ENCODE peak calls at places on chromosomes 3 and 15, in six cellular contexts. One of them, this sample, is unnamed.

GRCh38 chr15:71743861-71744382 is 66.4 kb upstream of the NR2E3 start:
- DNase-seq in brain microvascular endothelial cell: peak
- DNase-seq in nephron progenitor cell: peak
- DNase-seq in CD14-positive monocyte: no peak
- DNase-seq in psoas muscle: peak
- DNase-seq in astrocyte of the cerebellum: peak
- DNase-seq in this sample: peak

GRCh38 chr3:185066251-185066650 is 86.6 kb downstream of the C3orf70 start:
- DNase-seq in nephron progenitor cell: no peak
- DNase-seq in psoas muscle: no peak
- DNase-seq in CD14-positive monocyte: no peak
- DNase-seq in brain microvascular endothelial cell: no peak
- DNase-seq in astrocyte of the cerebellum: no peak
- DNase-seq in this sample: no peak

GRCh38 chr3:36868614-36869436 is 76.0 kb downstream of the TRANK1 start:
- DNase-seq in astrocyte of the cerebellum: peak
- DNase-seq in psoas muscle: no peak
- DNase-seq in nephron progenitor cell: peak
- DNase-seq in brain microvascular endothelial cell: peak
- DNase-seq in CD14-positive monocyte: no peak
- DNase-seq in this sample: peak

GRCh38 chr3:159724627-159725026 is 264.0 kb upstream of the IL12A start:
- DNase-seq in astrocyte of the cerebellum: no peak
- DNase-seq in brain microvascular endothelial cell: no peak
- DNase-seq in CD14-positive monocyte: no peak
- DNase-seq in nephron progenitor cell: no peak
- DNase-seq in psoas muscle: no peak
- DNase-seq in this sample: no peak

GRCh38 chr3:170485696-170486095 is 67.0 kb downstream of the CLDN11 start:
- DNase-seq in psoas muscle: no peak
- DNase-seq in nephron progenitor cell: no peak
- DNase-seq in CD14-positive monocyte: no peak
- DNase-seq in astrocyte of the cerebellum: no peak
- DNase-seq in brain microvascular endothelial cell: no peak
- DNase-seq in this sample: no peak

GRCh38 chr3:38097446-38098375 is 39.2 kb downstream of the ACAA1 start:
- DNase-seq in nephron progenitor cell: no peak
- DNase-seq in CD14-positive monocyte: no peak
- DNase-seq in astrocyte of the cerebellum: no peak
- DNase-seq in brain microvascular endothelial cell: no peak
- DNase-seq in psoas muscle: no peak
- DNase-seq in this sample: no peak

GRCh38 chr3:30657914-30658313 is 51.5 kb downstream of the TGFBR2 start:
- DNase-seq in astrocyte of the cerebellum: no peak
- DNase-seq in CD14-positive monocyte: no peak
- DNase-seq in psoas muscle: no peak
- DNase-seq in nephron progenitor cell: no peak
- DNase-seq in brain microvascular endothelial cell: no peak
- DNase-seq in this sample: no peak

GRCh38 chr3:123375014-123375940 is 73.6 kb downstream of the ADCY5 start:
- DNase-seq in brain microvascular endothelial cell: no peak
- DNase-seq in astrocyte of the cerebellum: no peak
- DNase-seq in psoas muscle: no peak
- DNase-seq in nephron progenitor cell: no peak
- DNase-seq in CD14-positive monocyte: peak
- DNase-seq in this sample: no peak

GRCh38 chr3:138881233-138881632 is 46.5 kb upstream of the PIK3CB start:
- DNase-seq in psoas muscle: no peak
- DNase-seq in CD14-positive monocyte: no peak
- DNase-seq in nephron progenitor cell: no peak
- DNase-seq in brain microvascular endothelial cell: no peak
- DNase-seq in astrocyte of the cerebellum: no peak
- DNase-seq in this sample: no peak

GRCh38 chr15:78340243-78341056 is at the start of gene CRABP1:
- DNase-seq in brain microvascular endothelial cell: no peak
- DNase-seq in astrocyte of the cerebellum: no peak
- DNase-seq in CD14-positive monocyte: no peak
- DNase-seq in psoas muscle: no peak
- DNase-seq in nephron progenitor cell: peak
- DNase-seq in this sample: no peak

GRCh38 chr3:187960820-187961219 is 193.1 kb upstream of the LPP start:
- DNase-seq in brain microvascular endothelial cell: peak
- DNase-seq in CD14-positive monocyte: no peak
- DNase-seq in nephron progenitor cell: no peak
- DNase-seq in astrocyte of the cerebellum: no peak
- DNase-seq in psoas muscle: no peak
- DNase-seq in this sample: no peak

GRCh38 chr3:60954049-60954448 is 297.2 kb downstream of the FHIT start:
- DNase-seq in brain microvascular endothelial cell: no peak
- DNase-seq in nephron progenitor cell: no peak
- DNase-seq in CD14-positive monocyte: no peak
- DNase-seq in astrocyte of the cerebellum: peak
- DNase-seq in psoas muscle: no peak
- DNase-seq in this sample: no peak

GRCh38 chr3:146250449-146251382 is at the start of gene PLSCR4:
- DNase-seq in psoas muscle: peak
- DNase-seq in astrocyte of the cerebellum: no peak
- DNase-seq in CD14-positive monocyte: no peak
- DNase-seq in nephron progenitor cell: peak
- DNase-seq in brain microvascular endothelial cell: peak
- DNase-seq in this sample: peak

GRCh38 chr15:93943607-93944006 is 287.8 kb upstream of the MCTP2 start:
- DNase-seq in brain microvascular endothelial cell: no peak
- DNase-seq in astrocyte of the cerebellum: no peak
- DNase-seq in CD14-positive monocyte: no peak
- DNase-seq in psoas muscle: no peak
- DNase-seq in nephron progenitor cell: no peak
- DNase-seq in this sample: no peak

GRCh38 chr3:38454179-38454883 is 641 bp downstream of the ACVR2B start:
- DNase-seq in psoas muscle: peak
- DNase-seq in astrocyte of the cerebellum: no peak
- DNase-seq in nephron progenitor cell: peak
- DNase-seq in CD14-positive monocyte: no peak
- DNase-seq in brain microvascular endothelial cell: no peak
- DNase-seq in this sample: peak

GRCh38 chr3:186931487-186932280 is 1.4 kb downstream of the ST6GAL1 start:
- DNase-seq in CD14-positive monocyte: no peak
- DNase-seq in brain microvascular endothelial cell: peak
- DNase-seq in astrocyte of the cerebellum: peak
- DNase-seq in nephron progenitor cell: peak
- DNase-seq in psoas muscle: peak
- DNase-seq in this sample: peak

GRCh38 chr15:67746022-67746421 is 79.3 kb upstream of the SKOR1 start:
- DNase-seq in psoas muscle: no peak
- DNase-seq in nephron progenitor cell: no peak
- DNase-seq in astrocyte of the cerebellum: no peak
- DNase-seq in CD14-positive monocyte: no peak
- DNase-seq in brain microvascular endothelial cell: no peak
- DNase-seq in this sample: no peak

GRCh38 chr15:86159436-86159835 is 79.8 kb downstream of the AGBL1 start:
- DNase-seq in CD14-positive monocyte: no peak
- DNase-seq in nephron progenitor cell: no peak
- DNase-seq in brain microvascular endothelial cell: no peak
- DNase-seq in psoas muscle: no peak
- DNase-seq in astrocyte of the cerebellum: no peak
- DNase-seq in this sample: no peak

GRCh38 chr3:44476181-44476599 is 1.3 kb downstream of the ZNF445 start:
- DNase-seq in CD14-positive monocyte: no peak
- DNase-seq in nephron progenitor cell: no peak
- DNase-seq in astrocyte of the cerebellum: no peak
- DNase-seq in brain microvascular endothelial cell: peak
- DNase-seq in psoas muscle: no peak
- DNase-seq in this sample: no peak

GRCh38 chr15:58588096-58588495 is 156.3 kb downstream of the LIPC start:
- DNase-seq in psoas muscle: no peak
- DNase-seq in nephron progenitor cell: no peak
- DNase-seq in brain microvascular endothelial cell: no peak
- DNase-seq in CD14-positive monocyte: no peak
- DNase-seq in astrocyte of the cerebellum: no peak
- DNase-seq in this sample: no peak

GRCh38 chr3:133209871-133210550 is 171.8 kb downstream of the TMEM108 start:
- DNase-seq in psoas muscle: no peak
- DNase-seq in astrocyte of the cerebellum: peak
- DNase-seq in nephron progenitor cell: no peak
- DNase-seq in CD14-positive monocyte: no peak
- DNase-seq in brain microvascular endothelial cell: peak
- DNase-seq in this sample: no peak

GRCh38 chr3:46860381-46861292 is 2.6 kb downstream of the MYL3 start:
- DNase-seq in CD14-positive monocyte: peak
- DNase-seq in psoas muscle: peak
- DNase-seq in astrocyte of the cerebellum: no peak
- DNase-seq in brain microvascular endothelial cell: no peak
- DNase-seq in nephron progenitor cell: peak
- DNase-seq in this sample: peak

GRCh38 chr3:46863261-46863782 is at the start of gene MYL3:
- DNase-seq in CD14-positive monocyte: peak
- DNase-seq in psoas muscle: peak
- DNase-seq in nephron progenitor cell: no peak
- DNase-seq in brain microvascular endothelial cell: no peak
- DNase-seq in astrocyte of the cerebellum: no peak
- DNase-seq in this sample: peak

GRCh38 chr3:46862689-46863020 is 589 bp downstream of the MYL3 start:
- DNase-seq in brain microvascular endothelial cell: no peak
- DNase-seq in nephron progenitor cell: no peak
- DNase-seq in astrocyte of the cerebellum: no peak
- DNase-seq in CD14-positive monocyte: no peak
- DNase-seq in psoas muscle: no peak
- DNase-seq in this sample: peak

GRCh38 chr3:46861293-46861995 is 1.8 kb downstream of the MYL3 start:
- DNase-seq in nephron progenitor cell: peak
- DNase-seq in astrocyte of the cerebellum: no peak
- DNase-seq in psoas muscle: peak
- DNase-seq in CD14-positive monocyte: peak
- DNase-seq in brain microvascular endothelial cell: no peak
- DNase-seq in this sample: peak

DNA sequence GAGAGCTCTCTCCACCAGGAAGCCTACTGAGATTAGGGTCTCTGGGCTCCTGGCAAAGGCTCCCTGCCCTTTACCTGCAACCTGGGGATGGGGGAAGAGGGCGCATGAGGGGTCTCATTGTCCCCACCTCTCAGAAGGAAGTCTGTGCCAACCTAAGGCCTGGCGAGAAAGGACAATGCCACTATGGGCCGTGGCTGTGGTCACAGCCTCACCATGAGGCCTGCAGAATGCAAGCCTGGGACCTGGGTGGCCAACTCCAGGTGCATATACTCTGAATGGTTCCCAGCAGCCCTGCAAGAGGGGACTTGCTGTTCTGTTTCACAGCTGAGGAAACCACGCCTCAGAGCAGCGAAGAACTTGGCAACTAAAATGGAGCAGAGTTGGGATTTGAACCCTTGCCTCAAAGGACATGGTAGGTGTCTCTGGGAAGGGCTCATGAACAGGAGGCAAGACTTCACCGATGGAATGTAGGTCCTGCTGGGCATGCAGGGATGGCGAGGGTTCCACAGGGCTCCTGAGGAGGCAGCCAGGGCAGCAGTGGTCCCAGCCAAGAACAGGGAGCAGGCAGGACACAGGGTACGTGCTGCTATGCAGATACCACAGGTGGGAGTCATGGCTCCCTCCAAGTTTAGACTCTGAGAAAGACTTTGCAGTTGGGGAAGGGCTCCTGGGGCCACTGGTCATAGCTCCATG is 1.1 kb downstream of the MYL3 start:
- DNase-seq in nephron progenitor cell: no peak
- DNase-seq in psoas muscle: peak
- DNase-seq in astrocyte of the cerebellum: no peak
- DNase-seq in CD14-positive monocyte: peak
- DNase-seq in brain microvascular endothelial cell: no peak
- DNase-seq in this sample: peak
- TF ChIP-seq CTCF in nephron progenitor cell: no peak
- TF ChIP-seq CTCF in psoas muscle: no peak
- TF ChIP-seq CTCF in astrocyte of the cerebellum: no peak
- TF ChIP-seq CTCF in CD14-positive monocyte: no peak
- TF ChIP-seq CTCF in brain microvascular endothelial cell: no peak
- TF ChIP-seq CTCF in this sample: no peak

DNA sequence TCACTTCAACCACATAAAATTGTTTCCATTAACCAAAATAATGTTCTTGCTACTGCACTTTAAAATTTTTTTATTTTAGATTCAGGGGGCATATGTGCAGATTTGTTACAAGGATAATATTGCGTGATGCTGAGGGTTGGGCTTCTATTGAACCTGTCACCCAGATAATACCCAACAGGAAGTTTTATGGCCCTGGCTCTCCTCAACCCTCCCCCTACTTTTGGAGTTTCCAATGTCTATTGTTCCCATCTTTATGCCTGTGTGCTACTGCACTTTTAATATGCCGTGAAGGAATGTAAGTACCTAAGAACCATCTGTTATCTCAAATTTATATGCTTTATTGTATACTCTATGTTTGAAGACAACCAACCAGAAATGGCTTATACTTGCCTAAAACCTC is 42.0 kb upstream of the IMPG2 start:
- DNase-seq in brain microvascular endothelial cell: no peak
- DNase-seq in psoas muscle: no peak
- DNase-seq in CD14-positive monocyte: no peak
- DNase-seq in nephron progenitor cell: no peak
- DNase-seq in astrocyte of the cerebellum: no peak
- DNase-seq in this sample: no peak
- TF ChIP-seq CTCF in brain microvascular endothelial cell: no peak
- TF ChIP-seq CTCF in psoas muscle: no peak
- TF ChIP-seq CTCF in CD14-positive monocyte: no peak
- TF ChIP-seq CTCF in nephron progenitor cell: no peak
- TF ChIP-seq CTCF in astrocyte of the cerebellum: no peak
- TF ChIP-seq CTCF in this sample: no peak

DNA sequence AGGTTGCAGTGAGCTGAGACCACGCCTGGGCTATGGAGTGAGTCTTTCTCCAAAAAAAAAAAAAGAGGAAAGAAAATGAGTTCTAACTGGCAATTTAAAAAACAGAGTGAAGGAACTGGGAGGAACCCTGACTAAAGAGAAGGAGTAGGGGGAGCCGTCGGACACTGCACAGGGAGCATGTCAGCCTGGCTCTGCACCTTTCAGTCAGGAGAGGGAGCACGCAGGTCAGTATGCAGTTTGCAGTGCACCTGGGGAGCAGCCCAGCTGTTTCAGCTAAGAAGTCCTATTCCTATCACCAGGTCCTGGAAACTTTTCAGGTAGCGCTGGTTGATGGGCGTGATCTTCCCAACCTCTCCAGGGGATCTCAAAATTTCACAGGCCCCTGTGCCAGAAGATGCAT is 14.9 kb upstream of the ZXDC start:
- DNase-seq in CD14-positive monocyte: no peak
- DNase-seq in astrocyte of the cerebellum: no peak
- DNase-seq in brain microvascular endothelial cell: no peak
- DNase-seq in nephron progenitor cell: no peak
- DNase-seq in psoas muscle: no peak
- DNase-seq in this sample: no peak
- TF ChIP-seq CTCF in CD14-positive monocyte: no peak
- TF ChIP-seq CTCF in astrocyte of the cerebellum: no peak
- TF ChIP-seq CTCF in brain microvascular endothelial cell: no peak
- TF ChIP-seq CTCF in nephron progenitor cell: no peak
- TF ChIP-seq CTCF in psoas muscle: no peak
- TF ChIP-seq CTCF in this sample: no peak

DNA sequence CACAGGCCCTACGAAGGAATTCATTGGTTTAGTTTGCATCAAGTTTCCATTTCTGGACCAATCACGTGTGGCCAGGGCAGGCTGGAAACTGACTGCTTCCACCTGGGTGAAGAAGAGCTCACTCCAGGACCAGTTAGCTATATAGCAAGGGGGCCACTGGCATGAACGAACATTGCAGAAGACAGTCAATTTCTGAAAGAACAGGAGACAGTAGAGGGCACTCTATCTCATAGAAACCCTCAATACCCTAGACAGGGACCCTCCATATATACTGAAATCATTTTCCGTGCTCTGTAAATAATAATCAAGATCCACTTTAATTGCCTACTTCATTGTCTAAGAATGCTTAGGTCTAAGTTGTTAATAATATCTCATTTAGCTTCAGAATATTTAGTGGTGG is 215.6 kb downstream of the CADPS start:
- DNase-seq in CD14-positive monocyte: no peak
- DNase-seq in brain microvascular endothelial cell: no peak
- DNase-seq in astrocyte of the cerebellum: no peak
- DNase-seq in nephron progenitor cell: no peak
- DNase-seq in psoas muscle: no peak
- DNase-seq in this sample: no peak
- TF ChIP-seq CTCF in CD14-positive monocyte: no peak
- TF ChIP-seq CTCF in brain microvascular endothelial cell: no peak
- TF ChIP-seq CTCF in astrocyte of the cerebellum: no peak
- TF ChIP-seq CTCF in nephron progenitor cell: no peak
- TF ChIP-seq CTCF in psoas muscle: no peak
- TF ChIP-seq CTCF in this sample: no peak